ENCODE peak calls at places on chromosomes 11 and 22, in nine cellular contexts. X is adrenal gland, B is NB4, Z is esophagus squamous epithelium, N is body of pancreas, V is suprapubic skin, L is A549, S is heart left ventricle, G is gastrocnemius medialis. Q is an unnamed sample.

GRCh38 chr11:119422505-119423416 is at the start of gene THY1:
- DNase-seq in X (no peak), B (no peak), Z (no peak), N (no peak), V (no peak), L (no peak), S (no peak), G (no peak), Q (no peak)

GRCh38 chr11:78926633-78927347 is 352.1 kb upstream of the NARS2 start:
- DNase-seq in X (no peak), B (no peak), Z (no peak), N (no peak), V (no peak), L (no peak), S (no peak), G (no peak), Q (no peak)

GRCh38 chr11:124801014-124801413 is 808 bp upstream of the MSANTD2 start:
- DNase-seq in X (peak; percentile 21), B (peak; percentile 7), Z (no peak), N (no peak), V (no peak), L (no peak), S (no peak), G (no peak), Q (no peak)

GRCh38 chr11:18706330-18707243 is 8.0 kb downstream of the TMEM86A start:
- DNase-seq in X (peak; percentile 69), B (no peak), Z (no peak), N (peak; percentile 67), V (peak; percentile 84), L (no peak), S (no peak), G (no peak), Q (no peak)

GRCh38 chr22:31661851-31662667 is at the start of gene PISD:
- DNase-seq in X (peak; percentile 97), B (peak; percentile 95), Z (peak; percentile 87), N (peak; percentile 98), V (peak; percentile 96), L (peak; percentile 88), S (peak; percentile 97), G (peak; percentile 87), Q (peak; percentile 94)

GRCh38 chr11:47980907-47981621 is 705 bp downstream of the PTPRJ start:
- DNase-seq in X (peak; percentile 41), B (peak; percentile 66), Z (no peak), N (peak; percentile 72), V (peak; percentile 68), L (peak; percentile 56), S (peak; percentile 76), G (no peak), Q (peak; percentile 56)

GRCh38 chr11:72278911-72279310 is 34.9 kb upstream of the PHOX2A start:
- DNase-seq in X (no peak), B (no peak), Z (no peak), N (no peak), V (no peak), L (no peak), S (no peak), G (no peak), Q (no peak)

GRCh38 chr11:75851203-75851602 is 36.2 kb downstream of the UVRAG start:
- DNase-seq in X (no peak), B (no peak), Z (no peak), N (no peak), V (no peak), L (no peak), S (no peak), G (no peak), Q (no peak)

GRCh38 chr22:47301820-47302475 is 539.5 kb downstream of the TBC1D22A start:
- DNase-seq in X (peak; percentile 9), B (no peak), Z (no peak), N (no peak), V (no peak), L (no peak), S (no peak), G (no peak), Q (no peak)

GRCh38 chr11:75435571-75435925 is 2.5 kb upstream of the KLHL35 start:
- DNase-seq in X (no peak), B (no peak), Z (no peak), N (no peak), V (no peak), L (no peak), S (no peak), G (no peak), Q (no peak)

GRCh38 chr11:66877585-66877984 is 20.7 kb downstream of the LRFN4 start:
- DNase-seq in X (no peak), B (no peak), Z (no peak), N (no peak), V (no peak), L (no peak), S (no peak), G (no peak), Q (no peak)

GRCh38 chr11:101456812-101457211 is 127.0 kb downstream of the TRPC6 start:
- DNase-seq in X (no peak), B (no peak), Z (no peak), N (no peak), V (no peak), L (no peak), S (no peak), G (no peak), Q (no peak)

GRCh38 chr11:123478352-123478986 is 48.4 kb downstream of the GRAMD1B start:
- DNase-seq in X (peak; percentile 76), B (peak; percentile 90), Z (no peak), N (peak; percentile 51), V (no peak), L (peak; percentile 71), S (no peak), G (no peak), Q (no peak)

GRCh38 chr11:65454696-65455456 is 32.3 kb downstream of the NEAT1 start:
- DNase-seq in X (peak; percentile 91), B (peak; percentile 88), Z (no peak), N (peak; percentile 93), V (peak; percentile 91), L (peak; percentile 91), S (peak; percentile 95), G (peak; percentile 88), Q (peak; percentile 94)

GRCh38 chr22:38325575-38325974 is 8.3 kb upstream of the CSNK1E start:
- DNase-seq in X (no peak), B (no peak), Z (no peak), N (no peak), V (no peak), L (no peak), S (no peak), G (no peak), Q (no peak)

GRCh38 chr11:12981879-12982531 is 27.1 kb upstream of the RASSF10 start:
- DNase-seq in X (no peak), B (no peak), Z (no peak), N (no peak), V (no peak), L (no peak), S (no peak), G (no peak), Q (no peak)
- TF ChIP-seq POLR2A in X (no peak), B (no peak), Z (no peak), N (no peak), V (no peak), L (no peak), S (no peak), G (no peak), Q (no peak)

GRCh38 chr11:46346886-46347636 is at the start of gene DGKZ:
- DNase-seq in X (peak; percentile 84), B (peak; percentile 89), Z (no peak), N (peak; percentile 92), V (peak; percentile 88), L (peak; percentile 81), S (peak; percentile 95), G (peak; percentile 59), Q (peak; percentile 90)

GRCh38 chr11:46345881-46346484 is 1.3 kb upstream of the DGKZ start:
- DNase-seq in X (no peak), B (peak; percentile 71), Z (no peak), N (no peak), V (no peak), L (no peak), S (no peak), G (no peak), Q (no peak)

GRCh38 chr11:46348986-46349401 is 1.7 kb downstream of the DGKZ start:
- DNase-seq in X (no peak), B (peak; percentile 76), Z (no peak), N (no peak), V (no peak), L (no peak), S (no peak), G (no peak), Q (no peak)

GRCh38 chr11:46348566-46348981 is 1.3 kb downstream of the DGKZ start:
- DNase-seq in X (no peak), B (no peak), Z (no peak), N (peak; percentile 66), V (no peak), L (no peak), S (no peak), G (no peak), Q (no peak)

DNA sequence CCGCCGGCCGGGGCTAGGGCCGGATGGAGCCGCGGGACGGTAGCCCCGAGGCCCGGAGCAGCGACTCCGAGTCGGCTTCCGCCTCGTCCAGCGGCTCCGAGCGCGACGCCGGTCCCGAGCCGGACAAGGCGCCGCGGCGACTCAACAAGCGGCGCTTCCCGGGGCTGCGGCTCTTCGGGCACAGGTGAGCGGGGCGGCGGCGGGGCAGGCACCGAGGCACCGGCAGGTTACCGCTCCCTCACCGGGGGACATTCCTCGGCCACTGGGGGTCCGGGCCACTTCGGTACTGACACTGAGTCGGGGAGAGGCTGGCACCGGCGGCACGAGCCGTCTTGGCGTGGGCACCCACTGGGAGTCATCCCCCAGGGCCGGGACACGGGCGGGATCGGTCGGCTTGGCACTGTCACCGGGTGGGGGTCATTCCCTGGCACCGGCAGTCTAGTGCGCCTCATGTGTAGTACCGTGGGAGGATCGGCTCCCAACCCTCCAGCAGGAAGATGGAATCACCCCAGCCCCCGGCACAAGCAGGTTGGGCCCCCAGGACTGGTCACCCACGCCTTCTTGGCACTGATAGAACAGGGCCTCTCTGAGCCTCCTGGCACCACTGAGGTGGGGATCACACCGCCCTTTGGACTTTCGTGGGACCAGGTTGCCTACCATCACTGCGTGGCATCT is 511 bp downstream of the DGKZ start:
- DNase-seq in X (no peak), B (no peak), Z (no peak), N (peak; percentile 46), V (no peak), L (no peak), S (no peak), G (no peak), Q (no peak)
- TF ChIP-seq POLR2A in X (no peak), B (no peak), Z (no peak), N (no peak), V (no peak), L (no peak), S (no peak), G (no peak), Q (no peak)

DNA sequence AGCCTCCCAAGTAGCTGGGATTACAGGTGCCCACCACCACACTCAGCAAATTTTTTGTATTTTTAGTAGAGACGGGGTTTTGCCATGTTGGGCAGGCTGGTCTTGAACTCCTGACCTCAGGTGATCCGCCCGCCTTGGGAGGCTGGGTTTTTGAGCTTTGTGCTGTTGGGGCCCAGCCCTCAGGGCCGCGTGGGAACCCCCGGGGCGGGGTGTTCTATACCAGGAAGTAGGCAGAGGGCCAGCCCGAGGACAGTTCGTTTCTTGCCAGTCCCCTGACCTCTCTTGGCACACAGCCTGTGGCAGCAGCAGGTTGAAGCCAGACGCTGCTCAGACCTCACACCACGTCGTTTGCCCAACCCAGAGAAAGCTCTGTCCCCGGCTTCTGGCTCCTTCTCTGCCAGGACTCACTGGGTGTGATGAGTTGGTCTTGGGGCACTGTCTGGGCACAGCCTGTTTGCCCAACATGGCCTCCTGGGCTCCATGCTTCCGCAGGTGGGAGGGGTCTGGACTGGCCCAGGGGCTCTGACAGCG is 24.9 kb upstream of the CHKA start:
- DNase-seq in X (peak; percentile 97), B (no peak), Z (no peak), N (peak; percentile 100), V (peak; percentile 87), L (peak; percentile 49), S (peak; percentile 87), G (peak; percentile 60), Q (no peak)
- TF ChIP-seq POLR2A in X (no peak), B (no peak), Z (no peak), N (peak; percentile 74), V (no peak), L (no peak), S (no peak), G (no peak), Q (no peak)

GRCh38 chr22:24510694-24511625 is 15.8 kb downstream of the UPB1 start:
- DNase-seq in X (peak; percentile 57), B (peak; percentile 94), Z (no peak), N (peak; percentile 45), V (no peak), L (no peak), S (peak; percentile 57), G (no peak), Q (no peak)
- TF ChIP-seq POLR2A in X (no peak), B (no peak), Z (no peak), N (no peak), V (no peak), L (no peak), S (no peak), G (no peak), Q (no peak)

Q was measured in GM12891.